ENCODE peak calls at places on chromosomes 2 and 18, in seven cellular contexts. X is tibial nerve, A is coronary artery, L is fibroblast of pulmonary artery, B is transverse colon, M is RWPE2, C is AG09309. H is an unnamed sample.

GRCh38 chr18:55407191-55407590 is 180.8 kb downstream of the TCF4 start:
- DNase-seq in A (no peak), B (no peak), L (no peak), X (no peak), M (no peak), C (no peak), H (no peak)

GRCh38 chr2:46779447-46779941 is 136.1 kb downstream of the MCFD2 start:
- DNase-seq in B (no peak), L (peak), M (peak), X (no peak), A (no peak), C (no peak), H (no peak)

GRCh38 chr2:9736008-9736407 is 105.2 kb upstream of the YWHAQ start:
- DNase-seq in A (no peak), B (no peak), L (no peak), C (no peak), M (no peak), X (no peak), H (no peak)

GRCh38 chr2:176461098-176461497 is 191.9 kb downstream of the MTX2 start:
- DNase-seq in L (peak), C (no peak), M (no peak), X (no peak), A (no peak), B (no peak), H (no peak)

GRCh38 chr2:127098711-127099110 is 8.2 kb downstream of the BIN1 start:
- DNase-seq in L (no peak), M (no peak), B (no peak), A (no peak), X (no peak), C (no peak), H (no peak)

GRCh38 chr18:61335737-61336555 is 2.7 kb downstream of the CDH20 start:
- DNase-seq in C (no peak), A (no peak), L (no peak), X (no peak), M (no peak), B (no peak), H (no peak)

GRCh38 chr18:45197526-45197970 is 417.7 kb upstream of the SLC14A2 start:
- DNase-seq in M (no peak), X (no peak), C (peak), A (no peak), B (no peak), L (peak), H (no peak)

GRCh38 chr2:3421541-3421940 is 42.0 kb downstream of the TRAPPC12 start:
- DNase-seq in C (no peak), M (no peak), L (no peak), X (no peak), B (no peak), A (no peak), H (no peak)

GRCh38 chr2:48714240-48714639 is 41.3 kb downstream of the LHCGR start:
- DNase-seq in M (no peak), X (no peak), A (no peak), B (no peak), L (peak), C (no peak), H (no peak)

GRCh38 chr2:128664499-128664971 is 345.9 kb upstream of the HS6ST1 start:
- DNase-seq in B (no peak), C (no peak), A (no peak), M (no peak), L (no peak), X (no peak), H (no peak)

GRCh38 chr2:61950133-61950560 is 44.7 kb downstream of the COMMD1 start:
- DNase-seq in C (no peak), L (no peak), A (no peak), X (no peak), B (no peak), M (no peak), H (no peak)

GRCh38 chr2:55962910-55963309 is 39.3 kb upstream of the EFEMP1 start:
- DNase-seq in X (no peak), B (no peak), A (no peak), M (no peak), C (no peak), L (no peak), H (no peak)

GRCh38 chr18:8910843-8911242 is 191.7 kb upstream of the NDUFV2 start:
- DNase-seq in B (no peak), X (no peak), M (no peak), L (no peak), C (no peak), A (no peak), H (no peak)

GRCh38 chr2:191245046-191245868 is at the start of gene MYO1B:
- DNase-seq in X (peak), A (peak), B (peak), M (peak), C (no peak), L (peak), H (no peak)

GRCh38 chr2:239949079-239949478 is 76.1 kb downstream of the NDUFA10 start:
- DNase-seq in M (peak), C (no peak), B (no peak), L (no peak), A (no peak), X (no peak), H (no peak)

GRCh38 chr2:175690113-175690716 is 311.9 kb downstream of the LNPK start:
- DNase-seq in B (peak), M (no peak), C (peak), A (no peak), X (no peak), L (peak), H (peak)

GRCh38 chr18:46152436-46152807 is 48.2 kb downstream of the HAUS1 start:
- DNase-seq in A (no peak), C (peak), B (no peak), L (peak), X (no peak), M (peak), H (no peak)

GRCh38 chr2:200373973-200374416 is 67.5 kb downstream of the SPATS2L start:
- DNase-seq in C (no peak), M (no peak), X (no peak), A (no peak), L (no peak), B (peak), H (no peak)

GRCh38 chr2:10326151-10326616 is 23.5 kb downstream of the HPCAL1 start:
- DNase-seq in C (no peak), A (no peak), X (no peak), M (no peak), L (no peak), B (no peak), H (no peak)

GRCh38 chr2:144438722-144439508 is 81.0 kb downstream of the ZEB2 start:
- DNase-seq in C (no peak), B (no peak), A (no peak), M (no peak), X (no peak), L (no peak), H (no peak)

GRCh38 chr2:27776097-27776496 is 4.6 kb downstream of the MRPL33 start:
- DNase-seq in A (no peak), M (peak), C (no peak), X (peak), B (peak), L (peak), H (no peak)

GRCh38 chr2:200039847-200040246 is 84.5 kb downstream of the MAIP1 start:
- DNase-seq in M (no peak), B (no peak), L (peak), C (peak), A (no peak), X (no peak), H (peak)

GRCh38 chr18:44128365-44128764 is 552.3 kb upstream of the SETBP1 start:
- DNase-seq in X (no peak), C (no peak), L (peak), M (no peak), B (no peak), A (no peak), H (no peak)

GRCh38 chr18:60543646-60544045 is 171.1 kb upstream of the MC4R start:
- DNase-seq in B (no peak), C (no peak), M (no peak), A (no peak), L (no peak), X (no peak), H (no peak)

GRCh38 chr2:43887176-43887575 is 48.4 kb downstream of the ABCG8 start:
- DNase-seq in C (no peak), A (no peak), M (no peak), X (no peak), B (no peak), L (no peak), H (no peak)

GRCh38 chr2:195664528-195664927 is 7.5 kb downstream of the SLC39A10 start:
- DNase-seq in C (no peak), B (no peak), A (no peak), L (peak), M (no peak), X (no peak), H (no peak)

GRCh38 chr2:16177671-16178180 is 237.4 kb downstream of the MYCN start:
- DNase-seq in A (no peak), M (no peak), B (no peak), C (no peak), X (no peak), L (no peak), H (no peak)

GRCh38 chr2:45669109-45669508 is 17.6 kb downstream of the PRKCE start:
- DNase-seq in C (no peak), A (no peak), X (no peak), L (peak), B (no peak), M (no peak), H (no peak)

GRCh38 chr2:200199576-200200263 is 106.8 kb upstream of the SPATS2L start:
- DNase-seq in M (no peak), X (no peak), L (no peak), B (no peak), C (no peak), A (no peak), H (no peak)

GRCh38 chr2:225122007-225122406 is 79.7 kb upstream of the DOCK10 start:
- DNase-seq in X (no peak), M (no peak), C (no peak), A (no peak), L (no peak), B (no peak), H (no peak)

GRCh38 chr2:105262662-105263091 is 21.1 kb downstream of the GPR45 start:
- DNase-seq in X (no peak), B (no peak), A (no peak), M (no peak), C (no peak), L (no peak), H (no peak)

GRCh38 chr18:68181956-68182355 is 533.0 kb downstream of the TMX3 start:
- DNase-seq in L (peak), B (no peak), M (no peak), X (no peak), C (no peak), A (no peak), H (no peak)

GRCh38 chr2:33166287-33166881 is 219.6 kb downstream of the LTBP1 start:
- DNase-seq in C (peak), X (no peak), B (no peak), A (no peak), M (no peak), L (peak), H (peak)

GRCh38 chr2:36380624-36381481 is 25.3 kb downstream of the CRIM1 start:
- DNase-seq in X (no peak), B (peak), L (peak), M (peak), A (peak), C (no peak), H (no peak)

GRCh38 chr2:158795110-158795924 is at the start of gene DAPL1:
- DNase-seq in X (no peak), C (no peak), A (no peak), L (no peak), M (no peak), B (peak), H (no peak)

GRCh38 chr2:10150436-10150835 is 27.9 kb downstream of the RRM2 start:
- DNase-seq in L (no peak), M (no peak), X (no peak), C (no peak), A (no peak), B (no peak), H (no peak)

DNA sequence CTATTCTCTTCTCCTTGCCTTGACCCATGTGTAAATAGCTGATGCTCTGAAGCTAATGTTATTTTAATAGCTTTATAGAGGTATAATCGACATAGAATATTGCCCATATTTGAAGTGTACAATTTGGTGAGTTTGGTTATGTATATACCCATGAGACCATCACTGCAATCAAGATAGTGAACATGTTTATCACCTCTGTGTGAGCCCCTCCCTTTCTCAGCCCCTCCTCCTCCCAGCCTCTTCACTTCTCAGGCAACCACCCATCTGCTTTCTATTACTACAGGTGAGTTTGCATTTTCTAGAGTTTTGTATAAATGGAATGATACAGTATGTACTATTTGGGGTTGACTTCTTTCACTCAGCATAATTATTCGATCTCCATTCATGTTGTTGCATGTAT is 181.1 kb downstream of the INO80D start:
- DNase-seq in X (no peak), C (no peak), L (no peak), A (no peak), B (peak), M (no peak), H (no peak)
- H3K4me3 ChIP-seq in X (no peak), C (no peak), L (no peak), A (no peak), B (no peak), M (no peak), H (no peak)

DNA sequence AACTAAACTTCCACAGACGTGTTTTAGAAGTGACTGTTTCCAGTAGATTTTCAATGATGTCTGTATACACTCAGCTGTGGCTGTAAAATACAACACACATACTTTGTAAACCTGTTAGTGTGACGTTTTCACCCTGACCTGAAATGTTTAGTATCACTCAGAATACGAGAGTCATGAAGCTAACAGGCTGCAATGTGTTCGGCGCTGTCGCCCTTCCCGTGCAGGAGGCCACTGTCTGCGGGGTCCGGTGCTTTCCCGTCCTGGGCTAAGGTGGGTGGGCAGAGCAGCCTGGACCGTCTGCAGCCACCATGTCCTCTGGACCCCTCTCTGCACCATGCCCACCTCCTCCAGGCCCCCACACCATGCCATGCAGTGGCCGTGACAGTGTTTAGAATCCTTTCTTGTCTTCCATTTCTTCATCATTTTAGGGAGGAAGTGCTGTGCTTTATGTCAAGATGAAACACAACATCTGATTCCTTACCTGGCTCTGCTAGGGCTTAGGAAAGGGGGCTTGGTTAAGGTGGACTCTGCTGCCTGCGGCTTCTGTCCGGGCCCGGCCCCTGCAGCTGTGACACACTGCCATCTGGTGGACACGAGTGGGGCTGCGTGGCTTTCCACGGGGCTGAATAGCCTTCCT is 53.8 kb upstream of the RBM44 start:
- DNase-seq in C (no peak), A (no peak), L (peak), X (peak), B (peak), M (no peak), H (no peak)
- TF ChIP-seq CTCF in C (peak), A (peak), L (peak), X (peak), B (peak), M (peak), H (peak)

GRCh38 chr2:219527076-219527394 is 12.8 kb downstream of the ASIC4 start:
- DNase-seq in X (no peak), C (no peak), A (no peak), M (no peak), L (no peak), B (no peak), H (no peak)
- H3K4me3 ChIP-seq in X (no peak), C (no peak), A (no peak), M (no peak), L (no peak), B (no peak), H (no peak)

DNA sequence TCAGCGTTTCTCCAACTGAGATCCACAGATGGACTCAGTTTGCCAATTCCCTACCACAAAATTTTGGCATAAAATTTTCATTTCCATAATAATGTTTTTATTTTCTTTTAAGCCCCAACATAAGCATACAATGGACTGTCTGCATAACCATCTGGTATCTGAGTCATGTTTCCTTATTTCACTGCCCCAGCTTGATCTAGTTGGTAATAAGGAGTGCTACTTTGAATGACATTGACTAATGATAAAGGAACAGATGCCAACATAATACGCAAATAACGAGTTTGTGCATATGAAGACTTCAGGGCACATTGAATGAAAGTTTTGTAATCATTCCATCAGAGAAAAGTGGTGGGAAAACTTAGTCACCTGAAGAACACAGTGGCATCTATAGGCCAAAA is 8.8 kb upstream of the MBD2 start:
- DNase-seq in C (no peak), B (no peak), L (peak), X (no peak), A (no peak), M (no peak), H (no peak)
- TF ChIP-seq CTCF in C (no peak), B (no peak), L (no peak), X (no peak), A (no peak), M (no peak), H (no peak)

GRCh38 chr2:187553908-187554703 is at the start of gene TFPI:
- DNase-seq in C (no peak), A (no peak), X (no peak), B (no peak), L (peak), M (no peak), H (peak)
- H3K4me3 ChIP-seq in C (peak), A (peak), X (peak), B (peak), L (peak), M (peak), H (peak)